ENCODE peak calls at places on chromosomes 5 and 9, in six cellular contexts. R, B, N, H, L and K are unnamed samples.
A peak's percentile ranks its signal among the peaks of the same experiment; 100 is the strongest.

GRCh38 chr9:104854613-104855012 is 73.3 kb downstream of the ABCA1 start:
- DNase-seq in R (no peak), L (no peak), N (no peak), H (no peak), B (no peak), K (no peak)

GRCh38 chr9:123269316-123269715 is 930 bp upstream of the STRBP start:
- DNase-seq in R (no peak), B (no peak), L (no peak), N (no peak), H (peak; percentile 30), K (no peak)

GRCh38 chr9:126692759-126693427 is 79.2 kb downstream of the LMX1B start:
- DNase-seq in N (no peak), L (no peak), B (no peak), R (peak; percentile 61), H (no peak), K (no peak)

GRCh38 chr5:37701868-37702267 is 138.0 kb downstream of the GDNF start:
- DNase-seq in B (no peak), H (no peak), N (no peak), L (no peak), R (no peak), K (no peak)

GRCh38 chr5:123807177-123807900 is 295.4 kb downstream of the CSNK1G3 start:
- DNase-seq in L (no peak), R (no peak), H (no peak), B (no peak), N (no peak), K (no peak)

GRCh38 chr5:17157294-17157693 is 60.1 kb upstream of the BASP1 start:
- DNase-seq in B (no peak), N (no peak), H (no peak), L (peak; percentile 63), R (no peak), K (no peak)

GRCh38 chr9:115952667-115953316 is 200.8 kb upstream of the PAPPA start:
- DNase-seq in H (no peak), N (peak; percentile 78), B (no peak), L (peak; percentile 91), R (no peak), K (no peak)

GRCh38 chr5:61657010-61657409 is 325.0 kb downstream of the ZSWIM6 start:
- DNase-seq in H (no peak), R (no peak), N (no peak), B (no peak), L (no peak), K (no peak)

GRCh38 chr5:141747646-141748229 is 65.7 kb upstream of the ARAP3 start:
- DNase-seq in B (no peak), R (peak; percentile 63), H (peak; percentile 43), N (no peak), L (no peak), K (peak; percentile 54)

GRCh38 chr9:120324996-120325642 is 254.8 kb downstream of the CDK5RAP2 start:
- DNase-seq in L (no peak), H (peak; percentile 28), B (no peak), R (no peak), N (no peak), K (no peak)
- TF ChIP-seq CTCF in L (no peak), H (peak; percentile 67), B (peak; percentile 19), R (no peak), N (no peak), K (no peak)

GRCh38 chr9:99819123-99819483 is 2.6 kb upstream of the NR4A3 start:
- DNase-seq in B (no peak), R (no peak), N (no peak), H (no peak), L (no peak), K (no peak)
- TF ChIP-seq CTCF in B (no peak), R (no peak), N (no peak), H (peak; percentile 17), L (no peak), K (no peak)

DNA sequence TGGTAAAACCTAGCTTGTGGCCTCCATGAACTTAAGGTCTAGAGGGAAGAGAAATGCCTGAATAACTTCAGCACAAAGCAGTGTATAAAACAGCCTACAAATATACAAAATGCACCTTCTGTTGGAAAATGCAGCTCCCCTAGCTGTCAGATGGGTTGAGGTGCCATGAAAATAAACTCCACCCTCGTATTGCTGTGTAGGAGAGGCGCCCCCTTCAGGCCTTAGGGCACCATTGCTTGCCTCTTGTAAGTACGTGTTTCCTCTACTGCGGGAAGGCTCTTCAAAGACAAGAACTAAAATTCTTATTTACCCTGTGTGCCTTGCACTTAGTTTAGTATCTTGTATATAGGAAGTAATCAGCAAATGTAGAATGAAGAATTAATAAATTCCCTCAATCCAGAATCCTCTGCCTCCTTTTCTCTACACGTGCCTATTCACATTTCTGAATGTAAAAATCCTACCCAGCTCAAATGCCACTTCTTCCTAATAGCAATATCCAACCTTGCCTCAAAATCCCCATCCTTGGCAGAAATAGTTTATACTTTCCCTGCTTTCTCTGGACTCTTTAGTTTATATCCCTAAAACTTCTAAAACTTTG is 393.7 kb upstream of the PDE4D start:
- DNase-seq in N (peak; percentile 67), L (peak; percentile 39), B (peak; percentile 43), H (peak; percentile 75), R (no peak), K (no peak)
- TF ChIP-seq CTCF in N (peak; percentile 72), L (peak; percentile 55), B (peak; percentile 76), H (peak; percentile 92), R (peak; percentile 17), K (peak; percentile 43)

GRCh38 chr5:143405063-143405746 is 1.7 kb upstream of the NR3C1 start:
- DNase-seq in N (peak; percentile 85), L (peak; percentile 85), H (peak; percentile 90), B (peak; percentile 67), R (peak; percentile 97), K (peak; percentile 77)
- TF ChIP-seq CTCF in N (no peak), L (peak; percentile 17), H (peak; percentile 55), B (peak; percentile 17), R (no peak), K (peak; percentile 9)

DNA sequence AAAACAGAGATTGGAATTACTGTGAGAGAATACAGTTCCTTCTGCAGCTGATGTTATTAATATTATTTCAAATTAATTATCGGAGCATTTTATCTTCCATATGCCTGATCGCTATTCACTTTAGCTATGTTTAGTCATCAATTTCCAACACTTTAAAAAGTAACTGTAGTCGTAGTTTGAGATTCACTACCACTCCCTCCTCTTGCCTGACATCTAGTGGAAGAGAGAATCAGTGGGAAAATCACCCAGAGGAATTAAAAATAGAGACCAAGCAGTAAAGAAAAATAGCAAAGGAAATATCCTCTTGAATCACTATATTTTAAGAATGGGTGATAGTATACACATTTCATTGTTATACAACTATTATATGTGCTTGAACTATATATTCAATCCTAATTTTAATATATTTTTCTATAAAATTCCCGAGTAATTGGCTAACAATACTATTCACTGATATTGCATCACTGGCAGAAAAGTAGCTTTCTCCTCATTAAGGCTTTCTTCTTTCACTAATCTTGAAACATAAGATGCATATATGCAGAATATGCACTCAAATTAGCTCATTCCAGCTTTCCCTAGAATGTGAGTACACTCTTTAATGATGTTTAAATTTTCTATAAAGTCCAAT is 708.7 kb downstream of the CDH9 start:
- DNase-seq in R (no peak), N (no peak), H (no peak), B (no peak), L (peak; percentile 6), K (no peak)
- TF ChIP-seq CTCF in R (no peak), N (peak; percentile 12), H (peak; percentile 22), B (no peak), L (peak; percentile 20), K (no peak)